ENCODE peak calls at places on chromosomes 16 and 17, in six cellular contexts. O is PC-9, Z is MV-4-11, J is NCI-H1105, P is sigmoid colon, G is cerebellar nuclear complex. V is an unnamed sample.

GRCh38 chr17:40303706-40304450 is 5.1 kb upstream of the RARA start:
- DNase-seq in O (no peak), Z (no peak), J (no peak), P (peak), G (no peak), V (no peak)

GRCh38 chr16:89256651-89257254 is 39.2 kb downstream of the ZNF778 start:
- DNase-seq in O (no peak), Z (no peak), J (no peak), P (peak), G (no peak), V (no peak)

GRCh38 chr17:6343191-6343590 is 91.7 kb downstream of the AIPL1 start:
- DNase-seq in O (no peak), Z (no peak), J (no peak), P (no peak), G (no peak), V (no peak)

GRCh38 chr17:63848834-63849689 is 6.6 kb upstream of the SMARCD2 start:
- DNase-seq in O (peak), Z (peak), J (no peak), P (peak), G (no peak), V (peak)

GRCh38 chr16:19085679-19086200 is 18.3 kb downstream of the COQ7 start:
- DNase-seq in O (no peak), Z (peak), J (no peak), P (no peak), G (no peak), V (no peak)

GRCh38 chr17:75006653-75007052 is 5.8 kb upstream of the MRPL58 start:
- DNase-seq in O (no peak), Z (peak), J (no peak), P (no peak), G (no peak), V (no peak)

GRCh38 chr17:38660097-38661026 is 14.4 kb downstream of the EPOP start:
- DNase-seq in O (no peak), Z (peak), J (no peak), P (peak), G (no peak), V (no peak)

GRCh38 chr17:64458756-64459155 is 9.8 kb downstream of the MILR1 start:
- DNase-seq in O (no peak), Z (no peak), J (no peak), P (no peak), G (no peak), V (no peak)

GRCh38 chr16:8924214-8924613 is 39.5 kb downstream of the USP7 start:
- DNase-seq in O (no peak), Z (no peak), J (no peak), P (no peak), G (no peak), V (no peak)

GRCh38 chr17:38794221-38794620 is 5.1 kb downstream of the PIP4K2B start:
- DNase-seq in O (no peak), Z (no peak), J (no peak), P (no peak), G (no peak), V (no peak)

GRCh38 chr17:72590882-72591499 is 470.2 kb downstream of the SOX9 start:
- DNase-seq in O (peak), Z (no peak), J (no peak), P (no peak), G (no peak), V (no peak)

GRCh38 chr17:44220211-44221071 is 966 bp upstream of the UBTF start:
- DNase-seq in O (no peak), Z (peak), J (no peak), P (peak), G (no peak), V (no peak)

GRCh38 chr16:89658221-89658879 is 714 bp downstream of the SPATA33 start:
- DNase-seq in O (no peak), Z (no peak), J (no peak), P (no peak), G (no peak), V (no peak)

GRCh38 chr17:21189361-21189760 is 24.6 kb downstream of the TMEM11 start:
- DNase-seq in O (no peak), Z (no peak), J (no peak), P (no peak), G (no peak), V (no peak)

GRCh38 chr17:78408476-78409020 is 30.1 kb downstream of the PGS1 start:
- DNase-seq in O (no peak), Z (no peak), J (peak), P (no peak), G (no peak), V (no peak)

GRCh38 chr16:19382887-19383816 is 34.5 kb upstream of the TMC5 start:
- DNase-seq in O (no peak), Z (peak), J (peak), P (no peak), G (no peak), V (no peak)

GRCh38 chr17:27294689-27295630 is 1.0 kb downstream of the WSB1 start:
- DNase-seq in O (peak), Z (peak), J (peak), P (peak), G (no peak), V (peak)

V was measured in HCT116.